ENCODE peak calls at places on chromosomes 5 and 9, in nine cellular contexts. C is ovary, N is mucosa of descending colon, J is HCT116, E is GM12864, G is cardiac muscle cell, M is mammary epithelial cell, Y is right lobe of liver, O is A549. Z is an unnamed sample.

GRCh38 chr5:177132504-177133118 is 962 bp upstream of the NSD1 start:
- DNase-seq in C (no peak), N (peak; percentile 46), J (no peak), E (no peak), G (peak; percentile 53), M (no peak), Y (no peak), O (no peak), Z (no peak)

GRCh38 chr5:180027449-180028089 is 44.0 kb downstream of the RNF130 start:
- DNase-seq in C (no peak), N (no peak), J (no peak), E (no peak), G (no peak), M (no peak), Y (no peak), O (no peak), Z (no peak)

GRCh38 chr5:159548517-159548916 is 218.2 kb upstream of the IL12B start:
- DNase-seq in C (no peak), N (no peak), J (no peak), E (no peak), G (no peak), M (no peak), Y (no peak), O (no peak), Z (no peak)

GRCh38 chr9:84935528-84936117 is 266.1 kb downstream of the NTRK2 start:
- DNase-seq in C (no peak), N (no peak), J (no peak), E (no peak), G (no peak), M (no peak), Y (no peak), O (no peak), Z (no peak)

GRCh38 chr9:72894342-72894741 is 58.5 kb downstream of the ALDH1A1 start:
- DNase-seq in C (no peak), N (no peak), J (no peak), E (no peak), G (no peak), M (peak; percentile 21), Y (no peak), O (no peak), Z (no peak)

GRCh38 chr5:130017173-130017572 is 112.9 kb downstream of the CHSY3 start:
- DNase-seq in C (no peak), N (no peak), J (no peak), E (no peak), G (no peak), M (no peak), Y (no peak), O (no peak), Z (no peak)

GRCh38 chr9:89805726-89806125 is 200.9 kb downstream of the GADD45G start:
- DNase-seq in C (no peak), N (no peak), J (no peak), E (no peak), G (no peak), M (no peak), Y (no peak), O (no peak), Z (no peak)

GRCh38 chr9:127356906-127357305 is 40.1 kb upstream of the SLC2A8 start:
- DNase-seq in C (no peak), N (no peak), J (no peak), E (no peak), G (no peak), M (no peak), Y (no peak), O (no peak), Z (no peak)

GRCh38 chr9:90127923-90128322 is 514.7 kb downstream of the DIRAS2 start:
- DNase-seq in C (no peak), N (no peak), J (no peak), E (no peak), G (no peak), M (no peak), Y (no peak), O (no peak), Z (no peak)

GRCh38 chr5:72658161-72658560 is 151.0 kb upstream of the ZNF366 start:
- DNase-seq in C (no peak), N (no peak), J (no peak), E (no peak), G (no peak), M (no peak), Y (no peak), O (no peak), Z (no peak)

GRCh38 chr5:116359575-116359974 is 215.0 kb downstream of the SEMA6A start:
- DNase-seq in C (no peak), N (no peak), J (no peak), E (no peak), G (no peak), M (no peak), Y (no peak), O (no peak), Z (no peak)

GRCh38 chr5:94849821-94850736 is 231.6 kb downstream of the SLF1 start:
- DNase-seq in C (no peak), N (no peak), J (peak; percentile 59), E (peak; percentile 61), G (peak; percentile 79), M (peak; percentile 30), Y (no peak), O (peak; percentile 8), Z (no peak)

GRCh38 chr9:87140605-87141109 is 193.4 kb upstream of the GAS1 start:
- DNase-seq in C (no peak), N (no peak), J (no peak), E (no peak), G (no peak), M (no peak), Y (no peak), O (no peak), Z (no peak)

GRCh38 chr9:35675204-35675603 is 1.5 kb downstream of the CA9 start:
- DNase-seq in C (no peak), N (no peak), J (no peak), E (no peak), G (no peak), M (no peak), Y (no peak), O (no peak), Z (no peak)
- H3K4me3 ChIP-seq in C (peak overlapping the region; percentile 52), N (no peak overlapping the region), J (no peak overlapping the region), E (no peak overlapping the region), G (peak overlapping the region; percentile 23), M (no peak overlapping the region), Y (peak overlapping the region; percentile 38), O (no peak overlapping the region), Z (peak overlapping the region; percentile 60)

DNA sequence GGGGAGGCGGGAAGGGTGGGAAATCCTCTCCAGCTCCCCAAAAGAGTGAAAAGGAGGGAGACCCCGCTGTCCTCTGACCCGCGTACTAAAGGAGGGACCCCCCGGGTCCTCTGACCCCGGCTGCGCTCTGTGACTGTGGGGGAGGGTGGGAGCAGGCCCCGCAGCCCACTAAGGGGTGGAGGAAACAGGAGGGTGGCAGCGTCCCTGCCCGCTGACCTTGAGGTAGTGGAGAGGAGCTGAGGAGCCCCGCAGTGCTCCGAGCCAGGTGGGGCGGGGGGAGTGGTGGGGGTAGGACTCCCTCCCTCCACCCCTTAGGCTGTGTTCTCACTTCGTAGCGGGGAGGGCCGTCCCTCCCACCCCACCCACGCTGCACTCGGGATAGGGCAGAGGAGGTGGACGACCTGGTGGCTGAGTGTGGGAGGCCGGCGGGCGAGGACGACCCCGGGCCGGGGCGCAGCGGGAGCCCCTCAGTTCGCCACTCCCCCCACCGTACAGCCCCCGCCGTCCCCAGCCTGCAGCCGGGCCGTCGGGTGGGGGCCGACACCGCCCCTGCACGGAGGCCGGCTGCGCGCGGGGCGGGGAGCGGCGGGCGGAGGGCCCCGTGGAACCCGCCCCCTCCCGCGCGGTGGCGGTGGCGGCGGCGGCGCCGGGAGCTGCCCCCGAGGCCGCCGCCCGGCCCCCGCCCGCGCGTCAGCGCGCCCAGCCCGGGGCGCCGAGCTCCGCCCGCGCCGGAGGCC is at the start of gene ADCY2:
- DNase-seq in C (peak; percentile 55), N (no peak), J (no peak), E (no peak), G (no peak), M (no peak), Y (no peak), O (no peak), Z (no peak)
- H3K4me3 ChIP-seq in C (peak within 1 kb of the TSS; percentile 59), N (no peak within 1 kb of the TSS), J (no peak within 1 kb of the TSS), E (no peak within 1 kb of the TSS), G (peak within 1 kb of the TSS; percentile 67), M (no peak within 1 kb of the TSS), Y (no peak within 1 kb of the TSS), O (peak within 1 kb of the TSS; percentile 41), Z (peak within 1 kb of the TSS; percentile 29)

GRCh38 chr5:154708845-154709244 is 46.3 kb upstream of the LARP1 start:
- DNase-seq in C (no peak), N (no peak), J (peak; percentile 57), E (no peak), G (no peak), M (peak; percentile 89), Y (no peak), O (no peak), Z (no peak)

GRCh38 chr5:154714271-154714986 is 40.7 kb upstream of the LARP1 start:
- DNase-seq in C (no peak), N (peak; percentile 37), J (no peak), E (peak; percentile 25), G (no peak), M (peak; percentile 4), Y (no peak), O (no peak), Z (no peak)

GRCh38 chr5:154712518-154713437 is 42.4 kb upstream of the LARP1 start:
- DNase-seq in C (no peak), N (peak; percentile 82), J (peak; percentile 46), E (no peak), G (no peak), M (peak; percentile 34), Y (no peak), O (no peak), Z (peak; percentile 77)

GRCh38 chr5:154709368-154710305 is 45.5 kb upstream of the LARP1 start:
- DNase-seq in C (no peak), N (no peak), J (no peak), E (no peak), G (no peak), M (no peak), Y (no peak), O (no peak), Z (no peak)

GRCh38 chr5:154713615-154714125 is 41.5 kb upstream of the LARP1 start:
- DNase-seq in C (no peak), N (peak; percentile 45), J (no peak), E (no peak), G (no peak), M (peak; percentile 8), Y (no peak), O (no peak), Z (no peak)
- H3K4me3 ChIP-seq in C (no peak overlapping the region), N (no peak overlapping the region), J (peak overlapping the region; percentile 55), E (no peak overlapping the region), G (no peak overlapping the region), M (no peak overlapping the region), Y (no peak overlapping the region), O (no peak overlapping the region), Z (peak overlapping the region; percentile 31)

GRCh38 chr9:124137009-124137943 is 120.5 kb upstream of the NEK6 start:
- DNase-seq in C (no peak), N (no peak), J (no peak), E (peak; percentile 83), G (peak; percentile 52), M (no peak), Y (no peak), O (no peak), Z (no peak)
- H3K4me3 ChIP-seq in C (no peak overlapping the region), N (no peak overlapping the region), J (no peak overlapping the region), E (peak overlapping the region; percentile 30), G (no peak overlapping the region), M (no peak overlapping the region), Y (no peak overlapping the region), O (no peak overlapping the region), Z (no peak overlapping the region)

GRCh38 chr9:124776613-124776951 is 351 bp upstream of the OLFML2A start:
- DNase-seq in C (no peak), N (no peak), J (no peak), E (no peak), G (no peak), M (no peak), Y (no peak), O (no peak), Z (no peak)
- H3K4me3 ChIP-seq in C (peak overlapping the region; percentile 65), N (no peak overlapping the region), J (peak overlapping the region; percentile 48), E (peak overlapping the region; percentile 46), G (peak overlapping the region; percentile 54), M (peak overlapping the region; percentile 27), Y (peak overlapping the region; percentile 41), O (peak overlapping the region; percentile 67), Z (peak overlapping the region; percentile 54)